ENCODE peak calls at places on chromosomes 12 and 14, in nine cellular contexts. I, H, T, L, D, P, G, E and C are unnamed samples. For H3K9me3, the result is how much of the 10 kb centered on the place peaks cover.

GRCh38 chr12:46027172-46027571 is 36.8 kb upstream of the SCAF11 start:
- DNase-seq in I (no peak), H (no peak), T (no peak), L (no peak), D (no peak), P (no peak), G (no peak), E (no peak), C (no peak)

GRCh38 chr14:36270191-36270590 is 50.2 kb downstream of the MBIP start:
- DNase-seq in I (no peak), H (no peak), T (no peak), L (no peak), D (no peak), P (no peak), G (no peak), E (no peak), C (no peak)

GRCh38 chr12:13099910-13100609 is 3.4 kb downstream of the GSG1 start:
- DNase-seq in I (no peak), H (no peak), T (no peak), L (no peak), D (no peak), P (no peak), G (no peak), E (no peak), C (no peak)

GRCh38 chr14:36784541-36784940 is 122.9 kb downstream of the PAX9 start:
- DNase-seq in I (no peak), H (no peak), T (no peak), L (no peak), D (no peak), P (no peak), G (no peak), E (no peak), C (no peak)

GRCh38 chr14:55482936-55483605 is 42.7 kb upstream of the TBPL2 start:
- DNase-seq in I (peak), H (no peak), T (no peak), L (no peak), D (no peak), P (no peak), G (no peak), E (no peak), C (no peak)

GRCh38 chr14:95210699-95211098 is 53.4 kb upstream of the DICER1 start:
- DNase-seq in I (no peak), H (no peak), T (no peak), L (no peak), D (no peak), P (no peak), G (no peak), E (no peak), C (no peak)

GRCh38 chr14:68208218-68208617 is 388.6 kb downstream of the RAD51B start:
- DNase-seq in I (peak), H (no peak), T (no peak), L (no peak), D (no peak), P (no peak), G (no peak), E (no peak), C (no peak)

GRCh38 chr14:68191567-68192321 is 372.2 kb downstream of the RAD51B start:
- DNase-seq in I (no peak), H (no peak), T (peak), L (no peak), D (no peak), P (no peak), G (peak), E (no peak), C (no peak)

GRCh38 chr12:29552324-29552927 is 54.9 kb upstream of the OVCH1 start:
- DNase-seq in I (peak), H (peak), T (peak), L (peak), D (peak), P (no peak), G (peak), E (peak), C (peak)

GRCh38 chr12:14260011-14260993 is 105.2 kb upstream of the ATF7IP start:
- DNase-seq in I (peak), H (peak), T (peak), L (peak), D (no peak), P (peak), G (no peak), E (peak), C (no peak)

GRCh38 chr12:53789570-53789969 is 37.8 kb upstream of the CISTR start:
- DNase-seq in I (no peak), H (no peak), T (no peak), L (no peak), D (no peak), P (no peak), G (no peak), E (no peak), C (no peak)

GRCh38 chr14:44963775-44964380 is 1.9 kb downstream of the TOGARAM1 start:
- DNase-seq in I (peak), H (no peak), T (peak), L (peak), D (no peak), P (no peak), G (no peak), E (no peak), C (no peak)

GRCh38 chr12:27869567-27869966 is 89.5 kb upstream of the MANSC4 start:
- DNase-seq in I (peak), H (no peak), T (no peak), L (peak), D (no peak), P (no peak), G (no peak), E (no peak), C (no peak)

GRCh38 chr12:17866802-17867201 is 223.2 kb downstream of the RERGL start:
- DNase-seq in I (no peak), H (no peak), T (no peak), L (no peak), D (no peak), P (no peak), G (no peak), E (no peak), C (no peak)

GRCh38 chr12:130710001-130710732 is 5.9 kb downstream of the RIMBP2 start:
- DNase-seq in I (no peak), H (peak), T (no peak), L (no peak), D (no peak), P (no peak), G (no peak), E (no peak), C (no peak)

GRCh38 chr12:130713581-130713991 is 2.5 kb downstream of the RIMBP2 start:
- DNase-seq in I (peak), H (no peak), T (no peak), L (no peak), D (no peak), P (no peak), G (no peak), E (no peak), C (no peak)

GRCh38 chr12:130710733-130711080 is 5.4 kb downstream of the RIMBP2 start:
- DNase-seq in I (no peak), H (peak), T (no peak), L (no peak), D (no peak), P (no peak), G (no peak), E (no peak), C (no peak)

GRCh38 chr12:130712346-130713065 is 3.6 kb downstream of the RIMBP2 start:
- DNase-seq in I (no peak), H (peak), T (no peak), L (no peak), D (no peak), P (no peak), G (no peak), E (no peak), C (no peak)

GRCh38 chr12:130711751-130712150 is 4.3 kb downstream of the RIMBP2 start:
- DNase-seq in I (no peak), H (peak), T (no peak), L (no peak), D (no peak), P (no peak), G (no peak), E (no peak), C (no peak)
- H3K9me3 ChIP-seq in I (under half), H (under half), T (under half), L (under half), D (under half), P (under half), G (under half), E (under half), C (under half)

GRCh38 chr12:38025916-38026315 is 290.7 kb upstream of the ALG10B start:
- DNase-seq in I (no peak), H (no peak), T (no peak), L (no peak), D (no peak), P (no peak), G (no peak), E (no peak), C (no peak)
- H3K9me3 ChIP-seq in I (under half), H (under half), T (under half), L (under half), D (under half), P (under half), G (under half), E (under half), C (under half)

GRCh38 chr14:52175982-52176502 is 91.5 kb upstream of the PTGDR start:
- DNase-seq in I (no peak), H (no peak), T (no peak), L (no peak), D (peak), P (no peak), G (no peak), E (no peak), C (no peak)
- H3K9me3 ChIP-seq in I (under half), H (under half), T (under half), L (under half), D (under half), P (under half), G (under half), E (under half), C (under half)

GRCh38 chr14:30584058-30584630 is 25.2 kb downstream of the G2E3 start:
- DNase-seq in I (no peak), H (no peak), T (no peak), L (no peak), D (no peak), P (no peak), G (no peak), E (no peak), C (no peak)

GRCh38 chr14:30585204-30585603 is 26.2 kb downstream of the G2E3 start:
- DNase-seq in I (no peak), H (no peak), T (no peak), L (no peak), D (no peak), P (no peak), G (no peak), E (no peak), C (no peak)

GRCh38 chr14:30582376-30582775 is 23.4 kb downstream of the G2E3 start:
- DNase-seq in I (no peak), H (no peak), T (no peak), L (no peak), D (no peak), P (no peak), G (no peak), E (no peak), C (no peak)

GRCh38 chr14:30580616-30581282 is 21.8 kb downstream of the G2E3 start:
- DNase-seq in I (no peak), H (no peak), T (no peak), L (no peak), D (no peak), P (no peak), G (no peak), E (no peak), C (no peak)

DNA sequence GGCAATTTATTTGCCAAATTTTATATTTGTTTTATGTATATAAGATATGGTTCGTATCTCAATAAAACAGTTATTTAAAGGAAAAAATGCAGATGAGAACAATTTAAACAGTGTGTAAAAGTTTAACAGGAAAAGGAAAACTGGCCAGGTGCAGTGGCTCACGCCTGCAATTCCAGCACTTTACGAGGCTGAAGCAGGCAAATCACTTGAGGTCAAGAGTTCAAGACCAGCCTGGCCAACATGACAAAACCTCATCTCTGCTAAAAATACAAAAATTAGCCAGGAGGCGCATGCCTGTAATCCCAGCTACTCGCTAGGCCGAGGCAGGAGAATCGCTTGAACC is 22.3 kb downstream of the G2E3 start:
- DNase-seq in I (no peak), H (no peak), T (peak), L (no peak), D (no peak), P (no peak), G (no peak), E (no peak), C (no peak)
- H3K9me3 ChIP-seq in I (under half), H (under half), T (under half), L (under half), D (under half), P (under half), G (under half), E (under half), C (under half)

DNA sequence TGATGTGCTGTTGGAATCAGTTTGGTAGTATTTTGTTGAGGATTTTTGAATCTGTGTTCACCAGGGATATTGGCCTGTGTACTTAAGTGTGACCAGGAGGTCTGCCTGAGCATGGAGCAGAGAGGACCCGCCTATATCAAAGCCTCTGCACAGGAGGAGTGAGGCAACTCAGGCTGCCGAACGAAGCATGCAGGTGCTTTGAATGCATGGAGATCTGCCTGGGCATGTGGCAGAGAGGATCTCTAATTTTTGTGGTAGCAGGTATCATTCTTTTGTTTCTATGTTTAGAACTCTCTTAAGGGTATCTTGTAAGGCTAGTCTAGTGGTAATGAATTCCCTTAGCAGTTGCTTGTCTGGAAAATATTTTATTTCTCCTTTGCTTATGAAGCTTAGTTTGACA is 26.9 kb downstream of the RAB3IP start:
- DNase-seq in I (no peak), H (no peak), T (no peak), L (no peak), D (no peak), P (no peak), G (no peak), E (no peak), C (no peak)
- H3K9me3 ChIP-seq in I (under half), H (under half), T (under half), L (under half), D (under half), P (under half), G (under half), E (under half), C (under half)

GRCh38 chr12:94815450-94815849 is 165.1 kb upstream of the TMCC3 start:
- DNase-seq in I (no peak), H (no peak), T (no peak), L (no peak), D (no peak), P (no peak), G (no peak), E (no peak), C (no peak)
- H3K9me3 ChIP-seq in I (under half), H (under half), T (under half), L (under half), D (under half), P (under half), G (under half), E (under half), C (under half)